ENCODE peak calls at places on chromosomes 13 and 19, in ten cellular contexts. G is fibroblast of mammary gland, F is heart right ventricle, Z is BJ, P is bronchial epithelial cell, U is MCF 10A, T is spleen, V is natural killer cell, N is BE2C, D is AG09319. M is an unnamed sample.

GRCh38 chr13:99371956-99372355 is 64.8 kb upstream of the GPR183 start:
- DNase-seq in G (no peak), Z (no peak), N (no peak), U (no peak), F (no peak), D (no peak), V (no peak), P (no peak), T (no peak), M (no peak)

GRCh38 chr13:101706651-101707050 is 254.2 kb downstream of the ITGBL1 start:
- DNase-seq in G (peak; percentile 99), P (peak; percentile 65), N (no peak), D (peak; percentile 86), T (no peak), F (no peak), U (peak; percentile 99), Z (peak; percentile 60), V (no peak), M (no peak)

GRCh38 chr19:37938379-37938778 is 31.4 kb downstream of the SIPA1L3 start:
- DNase-seq in N (no peak), F (no peak), U (no peak), G (no peak), D (no peak), Z (no peak), T (no peak), V (no peak), P (no peak), M (no peak)

GRCh38 chr13:41611385-41611784 is 154.0 kb downstream of the RGCC start:
- DNase-seq in V (no peak), Z (no peak), P (no peak), U (no peak), N (no peak), D (no peak), T (no peak), G (no peak), F (no peak), M (no peak)

GRCh38 chr19:17775245-17775927 is 19.6 kb upstream of the B3GNT3 start:
- DNase-seq in D (no peak), N (peak; percentile 80), T (no peak), F (no peak), P (no peak), G (peak; percentile 47), V (peak; percentile 33), Z (no peak), U (peak; percentile 76), M (no peak)

GRCh38 chr13:39913928-39914327 is 258.5 kb downstream of the COG6 start:
- DNase-seq in Z (no peak), D (no peak), T (no peak), U (peak; percentile 87), N (no peak), P (peak; percentile 87), V (no peak), G (peak; percentile 86), F (no peak), M (peak; percentile 14)

GRCh38 chr13:49329831-49330545 is 82.3 kb downstream of the CDADC1 start:
- DNase-seq in P (no peak), G (no peak), N (no peak), U (no peak), Z (no peak), F (no peak), V (no peak), D (no peak), T (no peak), M (no peak)

GRCh38 chr13:79171131-79172061 is 234.7 kb downstream of the RBM26 start:
- DNase-seq in F (no peak), Z (no peak), G (no peak), T (no peak), V (no peak), D (no peak), U (no peak), P (no peak), N (no peak), M (no peak)

GRCh38 chr19:13951799-13952153 is 533 bp upstream of the DCAF15 start:
- DNase-seq in U (no peak), V (no peak), G (no peak), T (no peak), F (no peak), Z (no peak), D (no peak), N (no peak), P (no peak), M (no peak)

GRCh38 chr13:49098771-49099512 is 121.2 kb upstream of the MLNR start:
- DNase-seq in F (no peak), U (peak; percentile 38), Z (no peak), P (peak; percentile 43), N (no peak), D (no peak), T (no peak), G (peak; percentile 38), V (no peak), M (no peak)

GRCh38 chr13:61138857-61139256 is 276.8 kb downstream of the PCDH20 start:
- DNase-seq in P (no peak), Z (no peak), D (no peak), F (no peak), N (no peak), G (no peak), U (no peak), T (no peak), V (no peak), M (no peak)

GRCh38 chr13:104773775-104774174 is 1707.6 kb upstream of the SLC10A2 start:
- DNase-seq in G (peak; percentile 54), U (peak; percentile 68), N (no peak), F (no peak), D (no peak), P (peak; percentile 72), V (no peak), T (no peak), Z (peak; percentile 7), M (no peak)

DNA sequence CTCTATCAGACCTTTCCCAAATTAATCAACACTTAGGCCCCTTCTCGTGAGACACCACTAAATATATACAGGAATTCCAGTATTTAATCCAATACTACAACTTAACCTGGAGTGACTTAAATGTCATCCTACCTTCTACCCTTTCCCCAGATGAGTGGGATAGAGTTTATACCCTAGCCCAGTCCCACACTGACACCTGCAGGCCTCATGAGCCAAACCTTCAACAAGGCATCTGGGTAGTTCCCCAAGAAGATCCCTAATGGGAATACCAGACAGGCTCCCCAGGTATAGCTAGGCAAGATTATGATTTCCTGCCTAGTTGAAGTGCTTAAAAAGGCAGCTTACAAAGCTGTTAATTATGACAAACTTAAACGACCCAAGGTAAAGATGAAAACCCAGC is 15.9 kb downstream of the ZNF83 start:
- DNase-seq in V (no peak), T (no peak), D (no peak), F (no peak), U (no peak), P (no peak), N (no peak), Z (no peak), G (no peak), M (no peak)
- TF ChIP-seq CTCF in V (no peak), T (no peak), D (no peak), F (no peak), U (no peak), P (no peak), N (no peak), Z (no peak), G (no peak), M (no peak)

DNA sequence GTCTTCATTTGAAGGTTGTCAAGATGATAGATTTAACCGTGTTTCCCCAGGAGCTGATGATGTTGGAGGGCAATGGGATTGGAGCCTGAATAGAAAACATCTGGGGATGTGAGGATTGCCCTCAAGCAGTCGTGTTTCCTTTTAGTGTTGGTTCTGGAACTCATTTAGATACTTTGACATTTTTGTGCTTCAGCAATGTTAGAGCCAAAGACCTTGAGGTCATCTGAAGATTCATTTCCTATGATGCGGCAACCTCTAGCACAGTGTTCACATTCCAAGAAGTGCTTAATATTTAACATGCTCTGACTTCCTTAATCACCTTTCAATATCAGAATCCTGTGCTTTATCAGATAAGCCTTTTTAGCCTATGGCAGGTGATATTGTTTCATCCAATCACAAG is 82.7 kb downstream of the SLC10A2 start:
- DNase-seq in N (no peak), Z (peak; percentile 85), V (no peak), G (peak; percentile 81), D (no peak), F (no peak), P (no peak), T (no peak), U (no peak), M (no peak)
- TF ChIP-seq CTCF in N (no peak), Z (no peak), V (no peak), G (no peak), D (no peak), F (no peak), P (no peak), T (no peak), U (no peak), M (no peak)

GRCh38 chr13:22561581-22561980 is 619.2 kb upstream of the SGCG start:
- DNase-seq in P (peak; percentile 20), U (no peak), F (no peak), N (no peak), D (no peak), T (no peak), V (no peak), Z (no peak), G (peak; percentile 1), M (no peak)

GRCh38 chr13:22562116-22562515 is 618.7 kb upstream of the SGCG start:
- DNase-seq in P (no peak), N (no peak), U (no peak), G (peak; percentile 1), T (no peak), Z (no peak), V (no peak), D (no peak), F (no peak), M (no peak)

GRCh38 chr13:22563272-22563671 is 617.5 kb upstream of the SGCG start:
- DNase-seq in T (no peak), D (no peak), G (no peak), Z (no peak), N (no peak), V (no peak), P (no peak), F (no peak), U (no peak), M (no peak)
- TF ChIP-seq CTCF in T (no peak), D (no peak), G (no peak), Z (no peak), N (no peak), V (no peak), P (no peak), F (no peak), U (no peak), M (no peak)

DNA sequence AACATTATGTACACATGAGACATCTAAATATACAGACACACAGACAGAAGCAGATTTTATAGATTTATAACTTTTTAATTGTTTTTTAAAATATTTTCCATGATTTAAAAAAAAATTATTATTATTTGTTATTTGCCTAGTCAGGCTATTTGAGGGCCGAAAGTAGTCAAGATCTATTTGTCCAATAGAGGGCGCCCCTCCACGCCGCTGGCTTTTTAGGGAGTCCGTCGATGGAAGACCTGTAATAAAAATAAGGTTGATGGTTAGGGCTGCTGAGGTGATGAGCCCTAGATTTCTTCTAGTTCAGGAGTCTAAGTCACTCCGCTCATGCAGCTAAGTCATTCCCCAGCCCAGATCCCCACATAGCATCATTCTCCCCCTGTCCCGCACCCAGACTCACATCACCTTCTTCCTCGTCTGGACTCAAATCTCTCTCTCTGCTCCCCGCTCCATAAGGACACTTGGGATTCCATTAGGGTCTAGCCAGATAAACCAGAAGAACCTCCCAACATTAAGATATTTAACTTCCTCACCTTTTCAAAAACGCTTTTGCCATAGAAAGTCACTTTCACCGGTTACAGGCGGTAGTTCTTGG is 33.9 kb upstream of the CEACAM21 start:
- DNase-seq in N (peak; percentile 63), Z (no peak), U (peak; percentile 71), G (peak; percentile 34), D (no peak), F (peak; percentile 67), V (peak; percentile 74), P (peak; percentile 15), T (peak; percentile 92), M (no peak)
- TF ChIP-seq CTCF in N (peak; percentile 88), Z (peak; percentile 62), U (peak; percentile 57), G (peak; percentile 71), D (peak; percentile 42), F (peak; percentile 60), V (peak; percentile 92), P (peak; percentile 48), T (peak; percentile 28), M (no peak)

M was measured in gastrocnemius medialis.